ENCODE peak calls at places on chromosomes 4 and X, in ten cellular contexts. G is left ventricle myocardium inferior, T is RWPE2, A is brain microvascular endothelial cell, H is uterus, S is A673, D is cardiac muscle cell, E is heart left ventricle, O is psoas muscle, R is WERI-Rb-1. P is an unnamed sample. For H3K36me3, the result is how much of the 10 kb centered on the place peaks cover.

GRCh38 chr4:172270421-172270820 is 457.2 kb downstream of the GALNTL6 start:
- DNase-seq in H (no peak), O (no peak), R (no peak), D (peak), S (peak), T (no peak), G (no peak), E (no peak), A (no peak), P (no peak)

GRCh38 chrX:67546496-67547423 is 2.9 kb downstream of the AR start:
- DNase-seq in E (no peak), A (no peak), S (no peak), R (no peak), H (peak), D (no peak), G (no peak), O (peak), T (no peak), P (peak)

GRCh38 chrX:51608071-51608470 is 10.6 kb downstream of the CENPVL3 start:
- DNase-seq in S (no peak), E (no peak), D (no peak), O (no peak), A (peak), T (no peak), H (no peak), R (no peak), G (no peak), P (no peak)

GRCh38 chr4:147674496-147674895 is 9.5 kb downstream of the PRMT9 start:
- DNase-seq in H (no peak), D (no peak), T (no peak), E (no peak), A (no peak), G (no peak), O (no peak), R (no peak), S (no peak), P (no peak)

GRCh38 chrX:152647978-152648377 is 10.3 kb downstream of the GABRQ start:
- DNase-seq in S (no peak), R (no peak), D (no peak), A (no peak), H (no peak), G (no peak), E (no peak), O (no peak), T (no peak), P (no peak)

GRCh38 chr4:13765535-13765934 is 138.0 kb upstream of the BOD1L1 start:
- DNase-seq in D (no peak), R (no peak), O (no peak), T (no peak), H (no peak), A (no peak), S (peak), G (no peak), E (no peak), P (no peak)

GRCh38 chrX:128543114-128543513 is 490.9 kb upstream of the ACTRT1 start:
- DNase-seq in D (no peak), H (no peak), E (no peak), A (no peak), G (no peak), R (no peak), T (no peak), S (no peak), O (no peak), P (no peak)

GRCh38 chrX:120536056-120536455 is 24.7 kb downstream of the CUL4B start:
- DNase-seq in A (no peak), S (no peak), O (no peak), T (no peak), H (no peak), R (no peak), D (no peak), E (no peak), G (no peak), P (no peak)

GRCh38 chr4:108043536-108043935 is 53.8 kb downstream of the HADH start:
- DNase-seq in E (no peak), S (peak), R (no peak), D (peak), G (no peak), T (no peak), H (no peak), A (no peak), O (no peak), P (no peak)

GRCh38 chr4:138263438-138263837 is 21.3 kb upstream of the SLC7A11 start:
- DNase-seq in R (no peak), T (no peak), A (no peak), D (no peak), O (no peak), G (no peak), E (no peak), H (no peak), S (no peak), P (no peak)

GRCh38 chr4:92303621-92304027 is at the start of gene GRID2:
- DNase-seq in S (peak), A (no peak), R (peak), T (peak), H (no peak), E (no peak), D (peak), G (no peak), O (no peak), P (no peak)

GRCh38 chrX:128518508-128518907 is 466.3 kb upstream of the ACTRT1 start:
- DNase-seq in D (peak), H (no peak), T (no peak), R (peak), A (no peak), O (no peak), G (no peak), E (no peak), S (peak), P (no peak)

GRCh38 chr4:83771113-83771705 is 235.3 kb downstream of the GPAT3 start:
- DNase-seq in E (peak), G (peak), O (no peak), S (peak), T (no peak), D (peak), H (no peak), A (peak), R (peak), P (peak)

GRCh38 chr4:87122252-87122651 is 98.2 kb downstream of the KLHL8 start:
- DNase-seq in E (no peak), D (no peak), H (no peak), A (no peak), R (no peak), T (no peak), S (peak), O (no peak), G (no peak), P (no peak)

GRCh38 chrX:43349363-43349762 is 306.7 kb upstream of the MAOA start:
- DNase-seq in S (peak), T (no peak), R (peak), O (no peak), G (no peak), E (peak), D (peak), H (no peak), A (peak), P (peak)

GRCh38 chrX:108304210-108304609 is 134.0 kb downstream of the COL4A6 start:
- DNase-seq in S (peak), D (peak), H (no peak), T (no peak), A (no peak), R (no peak), E (no peak), G (no peak), O (no peak), P (no peak)

GRCh38 chr4:126766266-126766665 is 866.5 kb upstream of the INTU start:
- DNase-seq in A (no peak), E (peak), T (no peak), O (no peak), R (no peak), G (peak), S (no peak), H (no peak), D (no peak), P (no peak)

GRCh38 chr4:10296730-10297129 is 160.5 kb downstream of the ZNF518B start:
- DNase-seq in G (no peak), D (peak), O (no peak), H (no peak), T (no peak), R (peak), A (no peak), E (peak), S (no peak), P (no peak)

GRCh38 chr4:76410621-76411020 is 10.3 kb downstream of the CCDC158 start:
- DNase-seq in T (no peak), A (no peak), D (no peak), G (no peak), O (no peak), R (no peak), E (no peak), S (no peak), H (no peak), P (no peak)

GRCh38 chr4:5955856-5956255 is 62.4 kb downstream of the C4orf50 start:
- DNase-seq in D (no peak), R (no peak), O (no peak), E (no peak), H (no peak), A (no peak), T (no peak), S (no peak), G (no peak), P (no peak)

GRCh38 chr4:138953962-138954371 is 61.6 kb upstream of the NOCT start:
- DNase-seq in A (peak), D (no peak), G (no peak), R (no peak), S (no peak), O (no peak), T (no peak), E (no peak), H (peak), P (no peak)

GRCh38 chr4:146648384-146648783 is 9.7 kb downstream of the POU4F2 start:
- DNase-seq in G (no peak), D (no peak), H (no peak), A (no peak), E (no peak), S (no peak), O (no peak), R (no peak), T (no peak), P (no peak)

GRCh38 chrX:2489446-2490445 is 11.0 kb downstream of the DHRSX start:
- DNase-seq in R (peak), H (no peak), T (peak), A (no peak), O (no peak), D (no peak), S (no peak), E (no peak), G (no peak), P (no peak)

GRCh38 chr4:177047070-177047850 is 254.5 kb upstream of the VEGFC start:
- DNase-seq in E (peak), O (peak), D (peak), G (peak), S (peak), R (peak), T (peak), H (peak), A (peak), P (peak)

GRCh38 chr4:124202106-124202505 is 510.4 kb downstream of the ANKRD50 start:
- DNase-seq in E (no peak), G (peak), T (no peak), O (peak), D (no peak), S (no peak), H (peak), A (no peak), R (no peak), P (no peak)

GRCh38 chr4:1171306-1172227 is 816 bp downstream of the SPON2 start:
- DNase-seq in H (no peak), D (peak), S (no peak), G (no peak), R (no peak), A (no peak), E (no peak), T (peak), O (peak), P (no peak)

GRCh38 chr4:40462326-40462725 is 127.2 kb downstream of the CHRNA9 start:
- DNase-seq in S (no peak), O (no peak), T (no peak), R (no peak), A (no peak), H (no peak), D (no peak), E (no peak), G (no peak), P (no peak)

GRCh38 chr4:63618883-63619573 is 790.2 kb downstream of the TECRL start:
- DNase-seq in A (no peak), T (no peak), O (no peak), H (no peak), R (no peak), E (no peak), S (no peak), D (peak), G (no peak), P (no peak)

GRCh38 chr4:152983221-152983620 is 47.1 kb downstream of the FHDC1 start:
- DNase-seq in G (no peak), A (no peak), R (no peak), O (no peak), S (no peak), D (peak), T (no peak), H (no peak), E (no peak), P (no peak)

GRCh38 chrX:78548012-78548411 is 111.1 kb downstream of the RTL3 start:
- DNase-seq in G (no peak), E (no peak), S (no peak), D (no peak), R (no peak), H (no peak), T (no peak), A (no peak), O (no peak), P (no peak)

GRCh38 chr4:24729041-24729730 is 66.2 kb upstream of the SOD3 start:
- DNase-seq in O (no peak), H (no peak), A (no peak), E (no peak), G (no peak), T (no peak), D (no peak), R (no peak), S (no peak), P (no peak)

GRCh38 chr4:16226816-16227461 is 668 bp upstream of the TAPT1 start:
- DNase-seq in E (peak), S (peak), H (peak), G (peak), R (peak), D (peak), A (peak), O (peak), T (peak), P (peak)

GRCh38 chr4:74845834-74846233 is 51.5 kb upstream of the BTC start:
- DNase-seq in R (no peak), H (no peak), E (no peak), O (no peak), T (no peak), D (no peak), S (no peak), G (no peak), A (no peak), P (no peak)

GRCh38 chr4:24659241-24659961 is 75.0 kb upstream of the DHX15 start:
- DNase-seq in S (no peak), T (no peak), G (no peak), E (no peak), A (no peak), D (no peak), O (no peak), H (no peak), R (no peak), P (no peak)

GRCh38 chrX:114580336-114580735 is 3.5 kb upstream of the HTR2C start:
- DNase-seq in A (no peak), S (no peak), E (no peak), T (no peak), D (peak), G (no peak), O (no peak), R (no peak), H (no peak), P (no peak)

GRCh38 chr4:56038763-56039162 is 90.0 kb downstream of the CEP135 start:
- DNase-seq in D (no peak), A (no peak), O (no peak), G (no peak), S (no peak), H (no peak), E (no peak), R (no peak), T (no peak), P (no peak)

GRCh38 chrX:16771483-16772398 is 14.5 kb upstream of the TXLNG start:
- DNase-seq in H (no peak), O (no peak), R (no peak), D (peak), A (peak), E (no peak), G (no peak), T (no peak), S (peak), P (no peak)

GRCh38 chr4:76547167-76547760 is 112.2 kb downstream of the SHROOM3 start:
- DNase-seq in R (no peak), A (no peak), G (no peak), T (no peak), H (no peak), E (no peak), O (no peak), D (peak), S (peak), P (no peak)

GRCh38 chr4:55637272-55637820 is 1.2 kb upstream of the NMU start:
- DNase-seq in R (no peak), E (no peak), O (no peak), S (no peak), A (no peak), G (no peak), D (no peak), T (no peak), H (no peak), P (no peak)

GRCh38 chrX:154384284-154384892 is 5.3 kb downstream of the EMD start:
- DNase-seq in E (no peak), H (peak), D (no peak), R (peak), A (no peak), O (no peak), T (no peak), G (no peak), S (no peak), P (peak)

GRCh38 chrX:154383359-154384283 is 4.5 kb downstream of the EMD start:
- DNase-seq in R (no peak), G (no peak), A (no peak), H (peak), D (no peak), T (no peak), S (no peak), O (no peak), E (no peak), P (no peak)

GRCh38 chrX:154381271-154381670 is 2.2 kb downstream of the EMD start:
- DNase-seq in S (no peak), R (no peak), T (no peak), H (no peak), G (no peak), D (no peak), E (no peak), A (no peak), O (no peak), P (no peak)

GRCh38 chrX:154380787-154381186 is 1.7 kb downstream of the EMD start:
- DNase-seq in G (no peak), O (no peak), D (no peak), R (no peak), T (no peak), H (no peak), E (no peak), A (no peak), S (no peak), P (no peak)

GRCh38 chrX:154382483-154383069 is 3.5 kb downstream of the EMD start:
- DNase-seq in D (no peak), A (no peak), S (no peak), G (no peak), E (no peak), T (peak), O (no peak), H (no peak), R (no peak), P (peak)
- H3K27ac ChIP-seq in D (no peak), A (no peak), S (no peak), G (no peak), E (no peak), T (peak), O (no peak), H (no peak), R (no peak), P (no peak)

GRCh38 chr4:178136736-178137345 is 694.6 kb upstream of the AGA start:
- DNase-seq in S (no peak), D (no peak), G (no peak), A (no peak), H (no peak), E (no peak), T (no peak), R (no peak), O (no peak), P (peak)
- H3K36me3 ChIP-seq in S (under half), D (under half), G (under half), A (under half), H (under half), E (under half), T (under half), R (under half), O (under half), P (under half)

DNA sequence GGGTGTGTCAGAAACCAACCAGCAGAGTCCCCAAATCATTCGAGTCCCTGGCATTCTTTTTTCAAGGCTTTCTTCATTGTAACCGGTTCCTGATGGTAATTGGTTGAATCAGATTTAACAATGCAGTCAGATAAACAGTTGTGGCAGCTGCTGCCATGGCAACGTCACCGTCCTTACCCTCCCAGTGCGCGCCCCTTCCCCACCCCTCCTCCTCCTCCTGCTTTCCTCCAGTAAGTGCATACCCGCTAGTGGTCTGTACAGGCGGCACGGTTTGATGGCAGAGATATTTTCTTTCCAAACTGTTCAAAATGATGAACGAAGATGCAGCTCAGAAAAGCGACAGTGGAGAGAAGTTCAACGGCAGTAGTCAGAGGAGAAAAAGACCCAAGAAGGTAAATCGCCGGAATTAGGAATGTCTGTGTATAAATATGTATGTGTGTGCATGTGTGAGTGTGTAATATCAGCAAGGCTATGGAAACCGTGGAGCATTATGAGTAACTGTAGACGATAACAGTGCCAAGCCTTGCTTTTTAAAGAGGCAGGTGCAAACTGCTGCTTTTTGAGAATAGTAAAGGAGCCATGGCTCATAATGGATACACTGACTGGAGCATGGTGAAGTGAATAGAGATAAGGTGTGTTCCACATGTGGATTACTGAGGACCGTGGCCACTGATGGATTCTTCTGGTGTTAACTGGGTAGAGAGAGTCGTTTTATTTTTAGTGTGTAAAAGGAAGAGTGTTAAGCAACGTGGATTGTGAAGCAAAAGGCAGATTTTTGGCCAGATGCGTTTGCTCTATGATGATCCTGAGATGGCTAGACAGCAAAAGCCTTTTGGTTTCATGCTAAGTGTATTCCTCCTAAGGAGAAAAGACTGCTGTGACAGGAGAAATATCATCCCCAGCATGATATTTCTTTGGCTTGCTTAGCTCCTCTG is at the start of gene ANK2:
- DNase-seq in G (no peak), R (no peak), H (no peak), O (no peak), T (no peak), E (no peak), D (peak), A (no peak), S (no peak), P (no peak)
- H3K27ac ChIP-seq in G (no peak), R (no peak), H (peak), O (no peak), T (no peak), E (no peak), D (no peak), A (no peak), S (no peak), P (no peak)

GRCh38 chrX:19549838-19550237 is 34.5 kb upstream of the MAP3K15 start:
- DNase-seq in S (no peak), G (no peak), O (no peak), H (no peak), D (no peak), R (no peak), T (no peak), E (no peak), A (no peak), P (no peak)
- H3K36me3 ChIP-seq in S (under half), G (under half), O (under half), H (under half), D (under half), R (under half), T (under half), E (under half), A (under half), P (under half)

GRCh38 chr4:2746891-2747695 is 9.0 kb downstream of the TNIP2 start:
- DNase-seq in A (no peak), D (no peak), O (no peak), S (no peak), R (no peak), E (no peak), H (no peak), T (no peak), G (no peak), P (no peak)

GRCh38 chr4:2744576-2745270 is 11.4 kb downstream of the TNIP2 start:
- DNase-seq in T (no peak), D (no peak), R (no peak), S (peak), E (no peak), H (no peak), A (no peak), G (no peak), O (no peak), P (peak)

GRCh38 chr4:2745981-2746806 is 9.9 kb downstream of the TNIP2 start:
- DNase-seq in D (no peak), E (peak), G (peak), S (peak), H (no peak), T (no peak), R (no peak), O (peak), A (peak), P (no peak)

GRCh38 chr4:2743518-2744445 is 12.4 kb downstream of the TNIP2 start:
- DNase-seq in T (no peak), S (no peak), R (no peak), H (no peak), A (no peak), O (no peak), G (no peak), E (no peak), D (no peak), P (no peak)

DNA sequence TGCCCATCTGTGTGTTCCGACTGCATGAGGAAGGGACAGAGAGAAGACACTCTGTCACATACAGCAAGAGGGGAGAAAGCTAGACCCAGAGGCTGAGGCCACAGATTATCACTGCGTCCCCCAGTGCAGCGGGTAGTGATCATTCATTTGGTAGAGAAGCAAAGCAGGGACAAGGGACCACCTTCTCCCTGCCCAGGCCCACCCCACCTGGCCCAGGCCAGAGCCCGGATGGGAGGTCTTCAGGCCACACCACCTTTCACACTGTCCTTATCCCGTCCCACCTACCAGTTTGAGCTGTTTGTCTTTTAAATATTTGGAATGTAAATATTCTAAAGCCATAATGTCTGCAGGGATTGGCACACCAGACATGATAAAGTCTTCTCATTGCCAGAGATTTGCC is 10.6 kb downstream of the TNIP2 start:
- DNase-seq in G (no peak), A (no peak), T (no peak), R (no peak), S (no peak), O (no peak), D (no peak), H (no peak), E (no peak), P (peak)
- H3K27ac ChIP-seq in G (peak), A (peak), T (peak), R (no peak), S (peak), O (peak), D (no peak), H (no peak), E (peak), P (no peak)

P was measured in pancreas.